ENCODE peak calls at places on chromosome 14, in ten cellular contexts. I is neuronal stem cell; C is PC-3; W is iPS DF 6.9; B is A549; Q is CD8-positive, alpha-beta memory T cell; F is left ventricle myocardium inferior; X is psoas muscle; T is fibroblast of lung; M is pancreas. A is an unnamed sample.

GRCh38 chr14:71524321-71524982 is 407.8 kb upstream of the RGS6 start:
- DNase-seq in I (no peak), C (no peak), W (no peak), B (no peak), Q (no peak), F (no peak), X (no peak), T (no peak), M (no peak), A (no peak)

GRCh38 chr14:89504084-89504483 is 87.1 kb upstream of the FOXN3 start:
- DNase-seq in I (no peak), C (no peak), W (no peak), B (no peak), Q (no peak), F (no peak), X (no peak), T (no peak), M (no peak), A (no peak)

GRCh38 chr14:24057271-24057670 is 5.5 kb downstream of the CARMIL3 start:
- DNase-seq in I (no peak), C (no peak), W (no peak), B (no peak), Q (no peak), F (no peak), X (no peak), T (no peak), M (no peak), A (no peak)

GRCh38 chr14:63727231-63727735 is 582 bp downstream of the SGPP1 start:
- DNase-seq in I (no peak), C (peak; percentile 15), W (no peak), B (peak; percentile 15), Q (peak; percentile 47), F (peak; percentile 32), X (peak; percentile 52), T (peak; percentile 55), M (peak; percentile 50), A (no peak)

GRCh38 chr14:103195828-103196615 is 72.8 kb downstream of the TNFAIP2 start:
- DNase-seq in I (no peak), C (no peak), W (no peak), B (no peak), Q (no peak), F (no peak), X (no peak), T (no peak), M (no peak), A (no peak)

GRCh38 chr14:64196668-64197411 is 97.3 kb downstream of the ESR2 start:
- DNase-seq in I (peak; percentile 51), C (no peak), W (peak; percentile 18), B (no peak), Q (no peak), F (peak; percentile 51), X (no peak), T (peak; percentile 67), M (peak; percentile 54), A (peak; percentile 62)

GRCh38 chr14:96576937-96577336 is 74.8 kb downstream of the PAPOLA start:
- DNase-seq in I (no peak), C (no peak), W (no peak), B (no peak), Q (no peak), F (no peak), X (no peak), T (no peak), M (no peak), A (no peak)

GRCh38 chr14:72704507-72704906 is 189.4 kb downstream of the DPF3 start:
- DNase-seq in I (no peak), C (no peak), W (no peak), B (no peak), Q (no peak), F (no peak), X (no peak), T (no peak), M (no peak), A (no peak)

GRCh38 chr14:41505491-41505890 is 101.2 kb upstream of the LRFN5 start:
- DNase-seq in I (no peak), C (no peak), W (no peak), B (no peak), Q (no peak), F (no peak), X (no peak), T (no peak), M (no peak), A (no peak)

GRCh38 chr14:98233656-98234055 is 1038.3 kb downstream of the BCL11B start:
- DNase-seq in I (peak; percentile 29), C (no peak), W (peak; percentile 11), B (no peak), Q (no peak), F (no peak), X (no peak), T (no peak), M (no peak), A (no peak)

GRCh38 chr14:75811862-75812505 is 150.9 kb downstream of the TTLL5 start:
- DNase-seq in I (no peak), C (no peak), W (no peak), B (no peak), Q (no peak), F (no peak), X (no peak), T (no peak), M (peak; percentile 35), A (no peak)

GRCh38 chr14:22986508-22987054 is 4.2 kb upstream of the AJUBA start:
- DNase-seq in I (peak; percentile 87), C (peak; percentile 94), W (peak; percentile 86), B (peak; percentile 78), Q (peak; percentile 89), F (peak; percentile 83), X (peak; percentile 85), T (peak; percentile 73), M (peak; percentile 92), A (peak; percentile 81)

GRCh38 chr14:50736932-50737419 is 68.9 kb upstream of the SAV1 start:
- DNase-seq in I (no peak), C (no peak), W (no peak), B (no peak), Q (peak; percentile 49), F (no peak), X (no peak), T (no peak), M (no peak), A (no peak)

DNA sequence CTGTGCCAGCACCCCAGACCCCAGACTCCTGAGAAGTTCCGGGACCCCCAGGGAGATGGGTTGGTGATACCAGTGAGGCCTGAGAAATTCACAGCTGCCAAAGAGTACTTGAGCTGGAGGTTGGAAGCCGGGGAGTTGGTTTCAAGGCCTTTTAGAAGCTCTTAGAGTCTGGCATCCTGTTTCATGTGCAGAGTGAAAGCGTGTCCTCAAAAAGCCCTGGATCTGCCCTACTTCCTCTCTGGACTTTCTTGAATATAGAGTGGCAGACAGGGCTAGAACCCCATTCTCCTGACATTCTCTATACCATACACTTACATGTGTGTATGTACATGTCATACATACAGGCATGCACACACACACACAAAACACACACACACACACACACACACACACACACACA is 31.3 kb upstream of the PPM1A start:
- DNase-seq in I (no peak), C (no peak), W (no peak), B (no peak), Q (no peak), F (no peak), X (no peak), T (no peak), M (no peak), A (no peak)
- H3K27ac ChIP-seq in I (no peak overlapping the region), C (no peak overlapping the region), W (no peak overlapping the region), B (no peak overlapping the region), Q (no peak overlapping the region), F (no peak overlapping the region), X (peak overlapping the region; percentile 50), T (no peak overlapping the region), M (no peak overlapping the region), A (no peak overlapping the region)

DNA sequence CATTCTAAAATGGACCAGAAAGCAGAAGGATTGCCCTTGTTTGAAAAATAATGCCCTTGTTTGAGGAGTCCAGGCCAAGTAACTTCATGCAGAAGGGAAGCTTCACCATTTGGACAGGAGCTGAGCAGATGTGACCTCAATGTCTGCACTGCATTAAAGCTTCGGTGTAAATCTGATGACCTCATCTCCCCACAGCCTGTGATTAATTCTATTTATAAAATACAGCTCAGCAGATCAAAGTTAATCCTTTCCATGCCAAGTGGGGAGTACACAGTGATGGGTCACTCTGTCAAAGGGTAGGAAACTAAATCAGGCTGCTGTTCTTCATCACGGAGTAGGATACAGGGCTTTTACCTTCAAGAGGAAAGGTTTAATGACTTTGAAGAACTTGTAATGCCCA is 533.7 kb downstream of the RPS29 start:
- DNase-seq in I (no peak), C (no peak), W (no peak), B (no peak), Q (no peak), F (no peak), X (no peak), T (peak; percentile 69), M (no peak), A (no peak)
- H3K4me1 ChIP-seq in I (no peaks in the 10 kb centered on the region), C (no peaks in the 10 kb centered on the region), W (no peaks in the 10 kb centered on the region), B (no peaks in the 10 kb centered on the region), Q (no peaks in the 10 kb centered on the region), F (no peaks in the 10 kb centered on the region), X (no peaks in the 10 kb centered on the region), T (no peaks in the 10 kb centered on the region), M (no peaks in the 10 kb centered on the region), A (no peaks in the 10 kb centered on the region)

GRCh38 chr14:68682166-68683103 is 110.4 kb downstream of the ZFP36L1 start:
- DNase-seq in I (no peak), C (peak; percentile 95), W (no peak), B (peak; percentile 78), Q (no peak), F (no peak), X (no peak), T (peak; percentile 97), M (no peak), A (peak; percentile 93)
- H3K4me3 ChIP-seq in I (no peak overlapping the region), C (no peak overlapping the region), W (no peak overlapping the region), B (no peak overlapping the region), Q (no peak overlapping the region), F (peak overlapping the region; percentile 35), X (no peak overlapping the region), T (no peak overlapping the region), M (no peak overlapping the region), A (no peak overlapping the region)

GRCh38 chr14:82720431-82720830 is 1186.8 kb upstream of the SEL1L start:
- DNase-seq in I (no peak), C (no peak), W (no peak), B (no peak), Q (no peak), F (no peak), X (no peak), T (no peak), M (no peak), A (no peak)

GRCh38 chr14:82720931-82721330 is 1187.3 kb upstream of the SEL1L start:
- DNase-seq in I (no peak), C (no peak), W (no peak), B (no peak), Q (no peak), F (no peak), X (no peak), T (no peak), M (no peak), A (no peak)

GRCh38 chr14:82724296-82724695 is 1190.6 kb upstream of the SEL1L start:
- DNase-seq in I (no peak), C (peak; percentile 21), W (no peak), B (no peak), Q (no peak), F (no peak), X (no peak), T (no peak), M (no peak), A (no peak)

DNA sequence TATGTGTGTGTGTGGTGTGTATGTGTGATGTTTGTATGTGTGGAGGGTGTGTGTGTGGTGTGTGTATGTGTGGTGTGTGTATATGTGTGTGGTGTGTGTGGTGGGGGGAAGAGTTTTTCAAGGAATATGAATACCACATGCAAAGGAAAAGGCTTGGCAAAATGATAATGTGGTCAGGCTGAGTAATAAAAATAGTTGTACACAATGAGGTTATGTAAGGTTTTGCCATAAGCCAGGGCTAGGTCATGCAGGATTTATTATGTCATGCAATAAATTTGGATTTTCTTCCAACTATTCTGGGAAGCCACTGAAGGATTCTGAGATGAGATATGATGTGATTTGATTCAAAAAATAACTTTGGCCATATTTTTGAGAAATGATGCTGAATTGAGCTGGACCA is 1191.5 kb upstream of the SEL1L start:
- DNase-seq in I (no peak), C (no peak), W (no peak), B (no peak), Q (no peak), F (no peak), X (no peak), T (peak; percentile 8), M (no peak), A (no peak)
- H3K27ac ChIP-seq in I (no peak overlapping the region), C (no peak overlapping the region), W (no peak overlapping the region), B (no peak overlapping the region), Q (no peak overlapping the region), F (no peak overlapping the region), X (no peak overlapping the region), T (no peak overlapping the region), M (no peak overlapping the region), A (no peak overlapping the region)